ENCODE peak calls at places on chromosomes 2 and 18, in six cellular contexts. One of them, this sample, is unnamed.

GRCh38 chr2:178521304-178522150 is 41.3 kb downstream of the PLEKHA3 start:
- DNase-seq in right atrium auricular region: no peak
- DNase-seq in stomach: no peak
- DNase-seq in A549: no peak
- DNase-seq in CD8-positive, alpha-beta memory T cell: no peak
- DNase-seq in left ventricle myocardium inferior: no peak
- DNase-seq in this sample: no peak

GRCh38 chr2:145601306-145601925 is 1081.5 kb upstream of the ZEB2 start:
- DNase-seq in left ventricle myocardium inferior: no peak
- DNase-seq in A549: no peak
- DNase-seq in right atrium auricular region: no peak
- DNase-seq in CD8-positive, alpha-beta memory T cell: no peak
- DNase-seq in stomach: no peak
- DNase-seq in this sample: no peak

GRCh38 chr18:79680100-79680879 is 687 bp downstream of the CTDP1 start:
- DNase-seq in A549: peak; percentile 51
- DNase-seq in CD8-positive, alpha-beta memory T cell: peak; percentile 57
- DNase-seq in left ventricle myocardium inferior: no peak
- DNase-seq in stomach: peak; percentile 39
- DNase-seq in right atrium auricular region: no peak
- DNase-seq in this sample: no peak

GRCh38 chr2:105746177-105747080 is 1.7 kb downstream of the NCK2 start:
- DNase-seq in left ventricle myocardium inferior: peak; percentile 58
- DNase-seq in stomach: peak; percentile 89
- DNase-seq in CD8-positive, alpha-beta memory T cell: peak; percentile 52
- DNase-seq in right atrium auricular region: no peak
- DNase-seq in A549: no peak
- DNase-seq in this sample: no peak

GRCh38 chr2:218981390-218982311 is 3.3 kb downstream of the FEV start:
- DNase-seq in right atrium auricular region: no peak
- DNase-seq in CD8-positive, alpha-beta memory T cell: peak; percentile 29
- DNase-seq in A549: no peak
- DNase-seq in left ventricle myocardium inferior: no peak
- DNase-seq in stomach: peak; percentile 52
- DNase-seq in this sample: no peak

GRCh38 chr2:105140237-105140568 is 101.3 kb upstream of the GPR45 start:
- DNase-seq in stomach: no peak
- DNase-seq in A549: no peak
- DNase-seq in right atrium auricular region: no peak
- DNase-seq in CD8-positive, alpha-beta memory T cell: no peak
- DNase-seq in left ventricle myocardium inferior: no peak
- DNase-seq in this sample: no peak

GRCh38 chr2:18788590-18788989 is 199.2 kb upstream of the NT5C1B start:
- DNase-seq in CD8-positive, alpha-beta memory T cell: no peak
- DNase-seq in stomach: no peak
- DNase-seq in left ventricle myocardium inferior: peak; percentile 43
- DNase-seq in A549: no peak
- DNase-seq in right atrium auricular region: no peak
- DNase-seq in this sample: no peak

GRCh38 chr2:41937921-41938708 is 109.7 kb upstream of the PKDCC start:
- DNase-seq in left ventricle myocardium inferior: peak; percentile 58
- DNase-seq in right atrium auricular region: no peak
- DNase-seq in CD8-positive, alpha-beta memory T cell: no peak
- DNase-seq in stomach: no peak
- DNase-seq in A549: no peak
- DNase-seq in this sample: no peak

GRCh38 chr2:228690681-228691080 is 509.2 kb upstream of the SPHKAP start:
- DNase-seq in right atrium auricular region: no peak
- DNase-seq in left ventricle myocardium inferior: no peak
- DNase-seq in stomach: no peak
- DNase-seq in CD8-positive, alpha-beta memory T cell: no peak
- DNase-seq in A549: no peak
- DNase-seq in this sample: no peak

GRCh38 chr2:9234680-9235387 is 28.2 kb downstream of the ASAP2 start:
- DNase-seq in A549: peak; percentile 85
- DNase-seq in CD8-positive, alpha-beta memory T cell: no peak
- DNase-seq in stomach: peak; percentile 46
- DNase-seq in right atrium auricular region: no peak
- DNase-seq in left ventricle myocardium inferior: no peak
- DNase-seq in this sample: no peak

GRCh38 chr2:133789743-133790142 is 221.5 kb upstream of the NCKAP5 start:
- DNase-seq in left ventricle myocardium inferior: no peak
- DNase-seq in A549: no peak
- DNase-seq in CD8-positive, alpha-beta memory T cell: no peak
- DNase-seq in right atrium auricular region: no peak
- DNase-seq in stomach: no peak
- DNase-seq in this sample: no peak

GRCh38 chr2:240564571-240565266 is 3.6 kb upstream of the RNPEPL1 start:
- DNase-seq in A549: no peak
- DNase-seq in right atrium auricular region: peak; percentile 40
- DNase-seq in stomach: no peak
- DNase-seq in CD8-positive, alpha-beta memory T cell: peak; percentile 20
- DNase-seq in left ventricle myocardium inferior: no peak
- DNase-seq in this sample: no peak

GRCh38 chr18:43574974-43575373 is 297.7 kb upstream of the SYT4 start:
- DNase-seq in right atrium auricular region: no peak
- DNase-seq in stomach: no peak
- DNase-seq in left ventricle myocardium inferior: no peak
- DNase-seq in CD8-positive, alpha-beta memory T cell: no peak
- DNase-seq in A549: no peak
- DNase-seq in this sample: no peak

GRCh38 chr2:217802261-217802660 is 200.5 kb downstream of the TNS1 start:
- DNase-seq in CD8-positive, alpha-beta memory T cell: no peak
- DNase-seq in right atrium auricular region: no peak
- DNase-seq in left ventricle myocardium inferior: no peak
- DNase-seq in A549: no peak
- DNase-seq in stomach: no peak
- DNase-seq in this sample: no peak

GRCh38 chr2:230668184-230668938 is 44.3 kb upstream of the CAB39 start:
- DNase-seq in left ventricle myocardium inferior: peak; percentile 44
- DNase-seq in right atrium auricular region: no peak
- DNase-seq in stomach: no peak
- DNase-seq in CD8-positive, alpha-beta memory T cell: no peak
- DNase-seq in A549: no peak
- DNase-seq in this sample: no peak

GRCh38 chr2:237440819-237441281 is 26.9 kb upstream of the COL6A3 start:
- DNase-seq in right atrium auricular region: no peak
- DNase-seq in stomach: no peak
- DNase-seq in CD8-positive, alpha-beta memory T cell: no peak
- DNase-seq in left ventricle myocardium inferior: no peak
- DNase-seq in A549: no peak
- DNase-seq in this sample: no peak

GRCh38 chr18:60064271-60064670 is 164.5 kb downstream of the PMAIP1 start:
- DNase-seq in stomach: no peak
- DNase-seq in left ventricle myocardium inferior: no peak
- DNase-seq in CD8-positive, alpha-beta memory T cell: no peak
- DNase-seq in A549: no peak
- DNase-seq in right atrium auricular region: no peak
- DNase-seq in this sample: no peak

GRCh38 chr2:168912466-168913170 is 11.5 kb downstream of the G6PC2 start:
- DNase-seq in stomach: peak; percentile 29
- DNase-seq in CD8-positive, alpha-beta memory T cell: no peak
- DNase-seq in right atrium auricular region: no peak
- DNase-seq in left ventricle myocardium inferior: peak; percentile 22
- DNase-seq in A549: no peak
- DNase-seq in this sample: no peak

GRCh38 chr2:65724341-65724740 is 291.9 kb upstream of the SPRED2 start:
- DNase-seq in CD8-positive, alpha-beta memory T cell: no peak
- DNase-seq in left ventricle myocardium inferior: no peak
- DNase-seq in stomach: no peak
- DNase-seq in A549: no peak
- DNase-seq in right atrium auricular region: no peak
- DNase-seq in this sample: no peak

GRCh38 chr2:46268196-46268595 is 29.0 kb upstream of the EPAS1 start:
- DNase-seq in right atrium auricular region: no peak
- DNase-seq in CD8-positive, alpha-beta memory T cell: no peak
- DNase-seq in left ventricle myocardium inferior: no peak
- DNase-seq in A549: no peak
- DNase-seq in stomach: no peak
- DNase-seq in this sample: no peak

GRCh38 chr2:130169896-130170295 is 11.5 kb downstream of the SMPD4 start:
- DNase-seq in left ventricle myocardium inferior: no peak
- DNase-seq in A549: no peak
- DNase-seq in stomach: no peak
- DNase-seq in right atrium auricular region: no peak
- DNase-seq in CD8-positive, alpha-beta memory T cell: no peak
- DNase-seq in this sample: no peak

GRCh38 chr2:133821107-133821760 is 253.0 kb upstream of the NCKAP5 start:
- DNase-seq in A549: no peak
- DNase-seq in stomach: no peak
- DNase-seq in CD8-positive, alpha-beta memory T cell: no peak
- DNase-seq in right atrium auricular region: no peak
- DNase-seq in left ventricle myocardium inferior: no peak
- DNase-seq in this sample: no peak

GRCh38 chr18:48669991-48670750 is 131.3 kb downstream of the CTIF start:
- DNase-seq in stomach: no peak
- DNase-seq in left ventricle myocardium inferior: no peak
- DNase-seq in A549: no peak
- DNase-seq in CD8-positive, alpha-beta memory T cell: no peak
- DNase-seq in right atrium auricular region: no peak
- DNase-seq in this sample: no peak

GRCh38 chr2:45610281-45611019 is 617 bp downstream of the SRBD1 start:
- DNase-seq in left ventricle myocardium inferior: peak; percentile 37
- DNase-seq in stomach: peak; percentile 47
- DNase-seq in A549: peak; percentile 47
- DNase-seq in CD8-positive, alpha-beta memory T cell: no peak
- DNase-seq in right atrium auricular region: peak; percentile 67
- DNase-seq in this sample: no peak

GRCh38 chr2:137700681-137701080 is 263.6 kb upstream of the HNMT start:
- DNase-seq in CD8-positive, alpha-beta memory T cell: no peak
- DNase-seq in stomach: no peak
- DNase-seq in left ventricle myocardium inferior: no peak
- DNase-seq in right atrium auricular region: no peak
- DNase-seq in A549: no peak
- DNase-seq in this sample: no peak

GRCh38 chr18:63834471-63835113 is 52.9 kb upstream of the SERPINB2 start:
- DNase-seq in left ventricle myocardium inferior: no peak
- DNase-seq in CD8-positive, alpha-beta memory T cell: no peak
- DNase-seq in right atrium auricular region: no peak
- DNase-seq in stomach: no peak
- DNase-seq in A549: no peak
- DNase-seq in this sample: no peak

GRCh38 chr18:65946777-65947176 is 196.0 kb downstream of the CDH7 start:
- DNase-seq in stomach: no peak
- DNase-seq in CD8-positive, alpha-beta memory T cell: no peak
- DNase-seq in right atrium auricular region: no peak
- DNase-seq in A549: no peak
- DNase-seq in left ventricle myocardium inferior: no peak
- DNase-seq in this sample: no peak

GRCh38 chr2:239311132-239312040 is 89.4 kb downstream of the HDAC4 start:
- DNase-seq in left ventricle myocardium inferior: peak; percentile 57
- DNase-seq in right atrium auricular region: peak; percentile 61
- DNase-seq in CD8-positive, alpha-beta memory T cell: no peak
- DNase-seq in stomach: peak; percentile 25
- DNase-seq in A549: no peak
- DNase-seq in this sample: no peak

GRCh38 chr18:63979409-63979908 is 9.6 kb downstream of the SERPINB8 start:
- DNase-seq in right atrium auricular region: peak; percentile 66
- DNase-seq in stomach: peak; percentile 51
- DNase-seq in CD8-positive, alpha-beta memory T cell: peak; percentile 33
- DNase-seq in left ventricle myocardium inferior: no peak
- DNase-seq in A549: peak; percentile 36
- DNase-seq in this sample: peak; percentile 44

GRCh38 chr2:189960346-189960745 is 102.2 kb downstream of the MSTN start:
- DNase-seq in A549: no peak
- DNase-seq in right atrium auricular region: no peak
- DNase-seq in stomach: no peak
- DNase-seq in CD8-positive, alpha-beta memory T cell: no peak
- DNase-seq in left ventricle myocardium inferior: no peak
- DNase-seq in this sample: no peak

GRCh38 chr18:74947417-74947816 is 261.5 kb downstream of the PTGR3 start:
- DNase-seq in CD8-positive, alpha-beta memory T cell: no peak
- DNase-seq in left ventricle myocardium inferior: no peak
- DNase-seq in right atrium auricular region: no peak
- DNase-seq in stomach: no peak
- DNase-seq in A549: no peak
- DNase-seq in this sample: no peak
- H3K27ac ChIP-seq in CD8-positive, alpha-beta memory T cell: no peak overlapping the region
- H3K27ac ChIP-seq in left ventricle myocardium inferior: no peak overlapping the region
- H3K27ac ChIP-seq in right atrium auricular region: no peak overlapping the region
- H3K27ac ChIP-seq in stomach: no peak overlapping the region
- H3K27ac ChIP-seq in A549: no peak overlapping the region
- H3K27ac ChIP-seq in this sample: no peak overlapping the region

DNA sequence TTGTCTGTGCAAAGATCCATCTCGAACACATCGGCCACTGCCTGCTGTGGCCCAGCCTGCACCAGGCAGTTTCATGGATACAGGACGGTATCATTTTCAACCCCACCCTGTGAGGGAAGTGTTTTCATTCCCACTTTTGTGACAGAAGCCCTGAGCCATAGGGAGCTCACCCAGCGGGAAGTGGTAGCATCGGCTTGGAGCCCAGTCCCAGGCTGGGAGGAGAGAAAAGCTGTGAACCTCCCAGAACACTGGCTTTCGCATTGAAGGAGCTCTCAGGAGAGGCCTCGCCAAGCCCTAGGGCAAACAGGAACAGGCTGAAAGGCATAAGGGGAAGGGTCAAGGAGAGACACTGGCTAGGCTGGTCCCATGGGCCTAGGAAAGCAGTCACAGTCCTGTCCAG is 166.1 kb downstream of the TFCP2L1 start:
- DNase-seq in A549: no peak
- DNase-seq in CD8-positive, alpha-beta memory T cell: no peak
- DNase-seq in left ventricle myocardium inferior: no peak
- DNase-seq in right atrium auricular region: no peak
- DNase-seq in stomach: no peak
- DNase-seq in this sample: no peak
- H3K27ac ChIP-seq in A549: no peak overlapping the region
- H3K27ac ChIP-seq in CD8-positive, alpha-beta memory T cell: no peak overlapping the region
- H3K27ac ChIP-seq in left ventricle myocardium inferior: no peak overlapping the region
- H3K27ac ChIP-seq in right atrium auricular region: no peak overlapping the region
- H3K27ac ChIP-seq in stomach: no peak overlapping the region
- H3K27ac ChIP-seq in this sample: no peak overlapping the region

GRCh38 chr18:9854801-9855676 is 30.7 kb upstream of the TXNDC2 start:
- DNase-seq in stomach: peak; percentile 61
- DNase-seq in CD8-positive, alpha-beta memory T cell: no peak
- DNase-seq in A549: no peak
- DNase-seq in right atrium auricular region: no peak
- DNase-seq in left ventricle myocardium inferior: no peak
- DNase-seq in this sample: no peak
- H3K27ac ChIP-seq in stomach: peak overlapping the region; percentile 91
- H3K27ac ChIP-seq in CD8-positive, alpha-beta memory T cell: no peak overlapping the region
- H3K27ac ChIP-seq in A549: peak overlapping the region; percentile 46
- H3K27ac ChIP-seq in right atrium auricular region: no peak overlapping the region
- H3K27ac ChIP-seq in left ventricle myocardium inferior: no peak overlapping the region
- H3K27ac ChIP-seq in this sample: peak overlapping the region; percentile 49

DNA sequence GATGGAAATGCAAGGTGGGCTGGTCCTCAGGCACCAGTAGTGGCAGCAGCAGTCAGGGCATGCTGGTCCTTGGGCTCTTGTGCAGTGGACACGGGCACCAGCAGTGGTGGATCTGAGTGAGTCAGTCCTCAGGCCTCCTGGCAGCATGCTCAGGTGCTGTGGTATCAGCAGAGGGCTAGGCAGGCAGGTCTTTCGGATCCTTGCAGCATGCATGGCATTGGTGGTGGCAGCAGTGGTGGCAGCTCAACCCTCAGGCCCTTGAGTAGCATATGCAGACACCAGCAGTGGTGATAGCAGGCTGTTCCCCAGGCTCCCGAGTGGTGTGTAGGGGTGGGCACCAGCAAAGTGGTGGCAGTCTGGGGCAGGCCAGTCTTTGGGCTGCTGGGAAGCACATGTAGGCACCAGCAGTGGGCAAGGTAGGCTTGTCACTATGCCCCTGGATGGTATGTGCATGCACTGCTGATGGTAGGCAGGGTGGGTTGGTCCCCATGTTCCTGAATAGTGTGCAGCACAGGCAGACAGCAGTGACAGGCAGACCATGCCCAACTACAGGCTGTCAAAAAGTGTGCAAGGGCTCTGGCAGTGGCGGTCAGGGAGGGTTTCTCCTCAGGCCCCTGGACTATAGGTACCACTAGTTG is 606.0 kb downstream of the ADCYAP1 start:
- DNase-seq in left ventricle myocardium inferior: no peak
- DNase-seq in CD8-positive, alpha-beta memory T cell: no peak
- DNase-seq in A549: no peak
- DNase-seq in right atrium auricular region: no peak
- DNase-seq in stomach: no peak
- DNase-seq in this sample: no peak
- H3K27ac ChIP-seq in left ventricle myocardium inferior: no peak overlapping the region
- H3K27ac ChIP-seq in CD8-positive, alpha-beta memory T cell: no peak overlapping the region
- H3K27ac ChIP-seq in A549: no peak overlapping the region
- H3K27ac ChIP-seq in right atrium auricular region: no peak overlapping the region
- H3K27ac ChIP-seq in stomach: no peak overlapping the region
- H3K27ac ChIP-seq in this sample: no peak overlapping the region

This sample was measured in substantia nigra.